ENCODE peak calls at places on chromosomes 1 and 21, in six cellular contexts. C is activated naive CD4-positive, alpha-beta T cell; B is SK-N-SH; U is posterior vena cava; E is HuH-7.5; K is HT1080. O is an unnamed sample.

GRCh38 chr1:155093938-155094621 is 15.4 kb downstream of the EFNA3 start:
- DNase-seq in C (no peak), B (peak), U (no peak), E (no peak), K (peak), O (peak)

GRCh38 chr1:119159096-119159495 is 18.6 kb upstream of the WARS2 start:
- DNase-seq in C (no peak), B (no peak), U (no peak), E (no peak), K (no peak), O (peak)

GRCh38 chr1:29255134-29255666 is 18.9 kb downstream of the PTPRU start:
- DNase-seq in C (no peak), B (no peak), U (peak), E (no peak), K (no peak), O (no peak)

GRCh38 chr1:39892611-39893595 is 8.8 kb downstream of the MYCL start:
- DNase-seq in C (no peak), B (no peak), U (no peak), E (no peak), K (peak), O (peak)

GRCh38 chr1:53141487-53142055 is 867 bp downstream of the SLC1A7 start:
- DNase-seq in C (no peak), B (no peak), U (peak), E (no peak), K (no peak), O (no peak)

GRCh38 chr1:17168480-17168878 is 36.4 kb upstream of the PADI1 start:
- DNase-seq in C (no peak), B (no peak), U (no peak), E (no peak), K (peak), O (peak)

GRCh38 chr21:44990921-44991320 is 51.1 kb downstream of the SLX9 start:
- DNase-seq in C (no peak), B (no peak), U (no peak), E (no peak), K (no peak), O (no peak)

GRCh38 chr1:167617100-167617949 is 12.7 kb upstream of the RCSD1 start:
- DNase-seq in C (no peak), B (no peak), U (no peak), E (no peak), K (peak), O (peak)

GRCh38 chr1:218739426-218739825 is 394.3 kb downstream of the TGFB2 start:
- DNase-seq in C (no peak), B (no peak), U (no peak), E (no peak), K (no peak), O (peak)

GRCh38 chr1:35187816-35188342 is 5.1 kb downstream of the SFPQ start:
- DNase-seq in C (no peak), B (no peak), U (no peak), E (no peak), K (no peak), O (no peak)

GRCh38 chr1:87781589-87781988 is 452.9 kb downstream of the LMO4 start:
- DNase-seq in C (no peak), B (no peak), U (no peak), E (no peak), K (no peak), O (no peak)

GRCh38 chr1:176691251-176692228 is 228.6 kb downstream of the PAPPA2 start:
- DNase-seq in C (no peak), B (peak), U (no peak), E (peak), K (peak), O (peak)

GRCh38 chr1:49298304-49298703 is 521.6 kb upstream of the BEND5 start:
- DNase-seq in C (no peak), B (no peak), U (no peak), E (no peak), K (no peak), O (peak)

GRCh38 chr1:155691992-155692528 is 3.2 kb downstream of the DAP3 start:
- DNase-seq in C (no peak), B (no peak), U (no peak), E (no peak), K (no peak), O (no peak)

GRCh38 chr1:165235158-165235776 is 121.2 kb downstream of the LMX1A start:
- DNase-seq in C (no peak), B (peak), U (no peak), E (no peak), K (no peak), O (no peak)

GRCh38 chr1:31957701-31958674 is 19.8 kb upstream of the PTP4A2 start:
- DNase-seq in C (no peak), B (no peak), U (no peak), E (no peak), K (no peak), O (no peak)

GRCh38 chr21:30900881-30901280 is 19.5 kb upstream of the KRTAP11-1 start:
- DNase-seq in C (no peak), B (no peak), U (no peak), E (no peak), K (no peak), O (no peak)